ENCODE peak calls at places on chromosomes 6 and 20, in eight cellular contexts. M, Z, K, L, P, E, S and C are unnamed samples.
A peak's percentile ranks its signal among the peaks of the same experiment; 100 is the strongest.

GRCh38 chr6:101597711-101598110 is 204.2 kb downstream of the GRIK2 start:
- DNase-seq in M (no peak), Z (no peak), K (peak; percentile 95), L (peak; percentile 25), P (no peak), E (no peak), S (no peak), C (no peak)

GRCh38 chr6:138129190-138129589 is 22.0 kb upstream of the PERP start:
- DNase-seq in M (no peak), Z (no peak), K (no peak), L (peak; percentile 44), P (no peak), E (no peak), S (no peak), C (peak; percentile 17)

GRCh38 chr20:64152906-64153305 is 11.3 kb upstream of the MYT1 start:
- DNase-seq in M (no peak), Z (no peak), K (no peak), L (no peak), P (no peak), E (no peak), S (no peak), C (no peak)

GRCh38 chr6:195861-196360 is 96.4 kb upstream of the DUSP22 start:
- DNase-seq in M (no peak), Z (peak; percentile 51), K (peak; percentile 23), L (no peak), P (no peak), E (peak; percentile 59), S (peak; percentile 81), C (no peak)

GRCh38 chr6:33427585-33428218 is 7.8 kb downstream of the SYNGAP1 start:
- DNase-seq in M (peak; percentile 63), Z (peak; percentile 65), K (no peak), L (peak; percentile 47), P (no peak), E (peak; percentile 54), S (peak; percentile 61), C (peak; percentile 55)

GRCh38 chr6:20900396-20901160 is 366.3 kb downstream of the CDKAL1 start:
- DNase-seq in M (no peak), Z (no peak), K (no peak), L (no peak), P (no peak), E (no peak), S (no peak), C (no peak)

GRCh38 chr20:57480444-57481152 is 44.3 kb downstream of the CTCFL start:
- DNase-seq in M (no peak), Z (no peak), K (no peak), L (no peak), P (peak; percentile 36), E (no peak), S (no peak), C (no peak)

GRCh38 chr6:71444222-71444621 is 155.6 kb downstream of the OGFRL1 start:
- DNase-seq in M (no peak), Z (no peak), K (no peak), L (no peak), P (no peak), E (no peak), S (no peak), C (no peak)

GRCh38 chr20:32470025-32470861 is 112.1 kb downstream of the ASXL1 start:
- DNase-seq in M (peak; percentile 25), Z (no peak), K (peak; percentile 92), L (peak; percentile 87), P (no peak), E (peak; percentile 71), S (no peak), C (peak; percentile 66)

GRCh38 chr6:104462811-104463599 is 396.7 kb downstream of the HACE1 start:
- DNase-seq in M (no peak), Z (no peak), K (no peak), L (no peak), P (no peak), E (no peak), S (no peak), C (no peak)

GRCh38 chr6:146881228-146882181 is 282.7 kb downstream of the ADGB start:
- DNase-seq in M (no peak), Z (no peak), K (no peak), L (peak; percentile 38), P (no peak), E (no peak), S (no peak), C (no peak)

GRCh38 chr6:121006024-121006423 is 328.3 kb downstream of the TBC1D32 start:
- DNase-seq in M (no peak), Z (no peak), K (no peak), L (no peak), P (no peak), E (no peak), S (no peak), C (no peak)

GRCh38 chr6:40689181-40689580 is 102.0 kb upstream of the LRFN2 start:
- DNase-seq in M (no peak), Z (no peak), K (no peak), L (no peak), P (no peak), E (no peak), S (no peak), C (no peak)

GRCh38 chr20:45998761-45999160 is 9.9 kb upstream of the MMP9 start:
- DNase-seq in M (no peak), Z (no peak), K (no peak), L (no peak), P (no peak), E (no peak), S (no peak), C (no peak)

GRCh38 chr20:47659904-47660601 is 125.2 kb downstream of the SULF2 start:
- DNase-seq in M (no peak), Z (no peak), K (no peak), L (no peak), P (no peak), E (no peak), S (no peak), C (no peak)

GRCh38 chr6:89944826-89945407 is 50.6 kb downstream of the GJA10 start:
- DNase-seq in M (no peak), Z (no peak), K (peak; percentile 14), L (peak; percentile 55), P (no peak), E (no peak), S (no peak), C (no peak)

GRCh38 chr6:84752118-84752850 is 12.1 kb downstream of the TBX18 start:
- DNase-seq in M (no peak), Z (no peak), K (no peak), L (peak; percentile 35), P (no peak), E (no peak), S (no peak), C (no peak)

GRCh38 chr20:6164421-6165341 is 41.9 kb upstream of the FERMT1 start:
- DNase-seq in M (no peak), Z (no peak), K (peak; percentile 22), L (no peak), P (no peak), E (peak; percentile 37), S (no peak), C (no peak)

GRCh38 chr20:6173481-6173880 is 50.7 kb upstream of the FERMT1 start:
- DNase-seq in M (no peak), Z (no peak), K (no peak), L (no peak), P (no peak), E (no peak), S (no peak), C (no peak)

GRCh38 chr20:6169251-6169650 is 46.4 kb upstream of the FERMT1 start:
- DNase-seq in M (no peak), Z (no peak), K (peak; percentile 18), L (no peak), P (no peak), E (no peak), S (no peak), C (no peak)
- TF ChIP-seq CTCF in M (no peak), Z (no peak), K (no peak), L (peak; percentile 12), P (peak; percentile 33), E (no peak), S (no peak), C (no peak)

GRCh38 chr20:34922654-34923381 is 32.8 kb downstream of the GSS start:
- DNase-seq in M (peak; percentile 21), Z (peak; percentile 23), K (peak; percentile 85), L (no peak), P (peak; percentile 68), E (peak; percentile 31), S (no peak), C (no peak)

GRCh38 chr20:34923414-34923813 is 32.2 kb downstream of the GSS start:
- DNase-seq in M (no peak), Z (no peak), K (no peak), L (no peak), P (no peak), E (no peak), S (no peak), C (no peak)

GRCh38 chr20:34925981-34926380 is 29.6 kb downstream of the GSS start:
- DNase-seq in M (no peak), Z (no peak), K (no peak), L (no peak), P (no peak), E (no peak), S (no peak), C (no peak)

GRCh38 chr20:34927736-34928135 is 27.9 kb downstream of the GSS start:
- DNase-seq in M (no peak), Z (no peak), K (no peak), L (no peak), P (no peak), E (no peak), S (no peak), C (no peak)

GRCh38 chr20:34925341-34925740 is 30.3 kb downstream of the GSS start:
- DNase-seq in M (no peak), Z (no peak), K (no peak), L (no peak), P (no peak), E (no peak), S (no peak), C (no peak)
- H3K36me3 ChIP-seq in M (no peaks in the 10 kb centered on the region), Z (no peaks in the 10 kb centered on the region), K (peaks cover 24% of the 10 kb centered on the region), L (peaks cover 15% of the 10 kb centered on the region), P (peaks cover 73% of the 10 kb centered on the region), E (no peaks in the 10 kb centered on the region), S (no peaks in the 10 kb centered on the region), C (peaks cover 22% of the 10 kb centered on the region)

GRCh38 chr6:72832271-72832670 is 210.4 kb downstream of the KCNQ5 start:
- DNase-seq in M (no peak), Z (no peak), K (no peak), L (no peak), P (no peak), E (no peak), S (no peak), C (no peak)
- TF ChIP-seq CTCF in M (no peak), Z (no peak), K (no peak), L (no peak), P (no peak), E (no peak), S (no peak), C (no peak)

GRCh38 chr6:163341671-163342070 is 72.8 kb upstream of the QKI start:
- DNase-seq in M (no peak), Z (no peak), K (no peak), L (no peak), P (no peak), E (no peak), S (no peak), C (no peak)

GRCh38 chr6:163341224-163341623 is 73.3 kb upstream of the QKI start:
- DNase-seq in M (no peak), Z (no peak), K (no peak), L (no peak), P (no peak), E (no peak), S (no peak), C (no peak)

GRCh38 chr6:163340201-163340887 is 74.2 kb upstream of the QKI start:
- DNase-seq in M (no peak), Z (no peak), K (peak; percentile 51), L (no peak), P (no peak), E (no peak), S (no peak), C (no peak)

GRCh38 chr6:163343609-163344008 is 70.9 kb upstream of the QKI start:
- DNase-seq in M (no peak), Z (no peak), K (no peak), L (no peak), P (peak; percentile 70), E (no peak), S (no peak), C (no peak)

GRCh38 chr6:163342571-163343539 is 71.7 kb upstream of the QKI start:
- DNase-seq in M (no peak), Z (no peak), K (no peak), L (no peak), P (no peak), E (no peak), S (no peak), C (no peak)
- H3K36me3 ChIP-seq in M (no peaks in the 10 kb centered on the region), Z (no peaks in the 10 kb centered on the region), K (no peaks in the 10 kb centered on the region), L (no peaks in the 10 kb centered on the region), P (no peaks in the 10 kb centered on the region), E (no peaks in the 10 kb centered on the region), S (no peaks in the 10 kb centered on the region), C (no peaks in the 10 kb centered on the region)